ENCODE peak calls at places on chromosomes 3 and 15, in four cellular contexts. F is Jurkat, Clone E6-1; M is gastrocnemius medialis; E is GM03348. B is an unnamed sample.
A peak's percentile ranks its signal among the peaks of the same experiment; 100 is the strongest.

GRCh38 chr3:155070932-155071387 is 9.2 kb upstream of the MME start:
- DNase-seq in M (peak; percentile 34), E (peak; percentile 81), F (no peak), B (no peak)

GRCh38 chr3:157786618-157787017 is 283.4 kb upstream of the VEPH1 start:
- DNase-seq in F (no peak), E (peak; percentile 27), M (no peak), B (no peak)

GRCh38 chr3:9208713-9209112 is 40.7 kb downstream of the SRGAP3 start:
- DNase-seq in M (no peak), E (no peak), F (no peak), B (no peak)

GRCh38 chr3:110697961-110698360 is 373.7 kb upstream of the NECTIN3 start:
- DNase-seq in M (no peak), E (no peak), F (no peak), B (no peak)

GRCh38 chr15:70181626-70182255 is 84.0 kb upstream of the TLE3 start:
- DNase-seq in E (no peak), F (no peak), M (no peak), B (no peak)

GRCh38 chr15:49887604-49888340 is 231.3 kb downstream of the ATP8B4 start:
- DNase-seq in E (no peak), M (no peak), F (no peak), B (no peak)

GRCh38 chr3:40899286-40899712 is 300.0 kb upstream of the CTNNB1 start:
- DNase-seq in F (no peak), M (no peak), E (no peak), B (no peak)

GRCh38 chr3:11185564-11186317 is 31.4 kb downstream of the HRH1 start:
- DNase-seq in M (peak; percentile 78), F (no peak), E (peak; percentile 93), B (no peak)

GRCh38 chr3:102142379-102143058 is 292.3 kb upstream of the ZPLD1 start:
- DNase-seq in F (no peak), E (no peak), M (no peak), B (no peak)

GRCh38 chr3:184566441-184567414 is 5.1 kb downstream of the EPHB3 start:
- DNase-seq in E (no peak), M (no peak), F (no peak), B (no peak)

GRCh38 chr3:44995142-44995770 is 19.2 kb downstream of the EXOSC7 start:
- DNase-seq in F (no peak), E (peak; percentile 54), M (peak; percentile 43), B (no peak)

GRCh38 chr3:125110016-125110875 is 54.4 kb upstream of the HEG1 start:
- DNase-seq in E (peak; percentile 83), F (no peak), M (no peak), B (no peak)

GRCh38 chr3:178513539-178514410 is 22.5 kb upstream of the KCNMB2 start:
- DNase-seq in E (peak; percentile 51), F (no peak), M (no peak), B (no peak)

GRCh38 chr15:74541494-74542191 is 623 bp downstream of the ARID3B start:
- DNase-seq in M (peak; percentile 34), F (peak; percentile 39), E (peak; percentile 51), B (no peak)

GRCh38 chr15:99439524-99439835 is 126.3 kb upstream of the MEF2A start:
- DNase-seq in M (no peak), F (no peak), E (no peak), B (no peak)

GRCh38 chr3:71690222-71690821 is 34.9 kb downstream of the EIF4E3 start:
- DNase-seq in M (no peak), E (peak; percentile 70), F (no peak), B (no peak)

GRCh38 chr3:35141406-35141805 is 497.9 kb upstream of the ARPP21 start:
- DNase-seq in M (no peak), E (no peak), F (no peak), B (no peak)

B was measured in NCI-H2107.